ENCODE peak calls at places on chromosomes 11 and 22, in four cellular contexts. A, T, R and J are unnamed samples.

GRCh38 chr22:36460202-36460601 is 21.2 kb downstream of the TXN2 start:
- DNase-seq in A (no peak), T (no peak), R (no peak), J (no peak)

GRCh38 chr22:24156146-24156914 is 25.0 kb upstream of the SUSD2 start:
- DNase-seq in A (peak; percentile 52), T (peak; percentile 16), R (no peak), J (peak; percentile 55)

GRCh38 chr22:25840162-25840561 is 98.2 kb downstream of the MYO18B start:
- DNase-seq in A (no peak), T (no peak), R (no peak), J (no peak)

GRCh38 chr11:36817336-36817965 is 219.4 kb upstream of the RAG2 start:
- DNase-seq in A (no peak), T (no peak), R (no peak), J (no peak)

GRCh38 chr11:6298605-6299004 is 21.7 kb downstream of the CAVIN3 start:
- DNase-seq in A (no peak), T (no peak), R (no peak), J (peak; percentile 32)

GRCh38 chr22:38203090-38203810 is 1.5 kb downstream of the MAFF start:
- DNase-seq in A (peak; percentile 53), T (peak; percentile 30), R (no peak), J (peak; percentile 54)

GRCh38 chr22:40176921-40177737 is 596 bp upstream of the TNRC6B start:
- DNase-seq in A (peak; percentile 71), T (peak; percentile 47), R (peak; percentile 41), J (peak; percentile 61)

GRCh38 chr22:32591620-32592019 is 117.0 kb downstream of the FBXO7 start:
- DNase-seq in A (peak; percentile 88), T (no peak), R (no peak), J (no peak)

GRCh38 chr11:27968461-27968860 is 139.5 kb downstream of the KIF18A start:
- DNase-seq in A (no peak), T (no peak), R (no peak), J (no peak)

GRCh38 chr11:41978951-41979350 is 519.5 kb upstream of the LRRC4C start:
- DNase-seq in A (no peak), T (no peak), R (no peak), J (peak; percentile 2)

GRCh38 chr22:30636226-30637077 is 871 bp downstream of the SLC35E4 start:
- DNase-seq in A (no peak), T (peak; percentile 3), R (no peak), J (peak; percentile 31)

GRCh38 chr11:125270711-125271110 is 106.2 kb downstream of the PKNOX2 start:
- DNase-seq in A (peak; percentile 77), T (no peak), R (no peak), J (no peak)

GRCh38 chr11:62705880-62706831 is 1.1 kb downstream of the BSCL2 start:
- DNase-seq in A (peak; percentile 91), T (peak; percentile 96), R (peak; percentile 50), J (peak; percentile 95)

GRCh38 chr11:26778000-26778757 is 56.3 kb upstream of the SLC5A12 start:
- DNase-seq in A (peak; percentile 81), T (no peak), R (no peak), J (no peak)

GRCh38 chr11:133011604-133012003 is 520.7 kb downstream of the OPCML start:
- DNase-seq in A (no peak), T (no peak), R (no peak), J (no peak)

GRCh38 chr11:117720061-117720511 is 76.9 kb downstream of the DSCAML1 start:
- DNase-seq in A (no peak), T (no peak), R (no peak), J (no peak)

GRCh38 chr22:22669093-22669492 is 24.7 kb downstream of the GGTLC2 start:
- DNase-seq in A (no peak), T (no peak), R (no peak), J (no peak)

GRCh38 chr11:12287009-12287373 is 90.4 kb upstream of the PARVA start:
- DNase-seq in A (peak; percentile 96), T (no peak), R (no peak), J (peak; percentile 77)
- H3K4me3 ChIP-seq in A (peak overlapping the region; percentile 16), T (no peak overlapping the region), R (no peak overlapping the region), J (no peak overlapping the region)

GRCh38 chr11:87298155-87298554 is 260.4 kb downstream of the TMEM135 start:
- DNase-seq in A (no peak), T (no peak), R (no peak), J (peak; percentile 14)

GRCh38 chr11:87296627-87297026 is 258.9 kb downstream of the TMEM135 start:
- DNase-seq in A (no peak), T (no peak), R (no peak), J (no peak)

GRCh38 chr11:87300640-87301381 is 263.1 kb downstream of the TMEM135 start:
- DNase-seq in A (peak; percentile 4), T (no peak), R (no peak), J (no peak)

GRCh38 chr11:87301785-87302540 is 264.2 kb downstream of the TMEM135 start:
- DNase-seq in A (peak; percentile 17), T (no peak), R (no peak), J (peak; percentile 34)

DNA sequence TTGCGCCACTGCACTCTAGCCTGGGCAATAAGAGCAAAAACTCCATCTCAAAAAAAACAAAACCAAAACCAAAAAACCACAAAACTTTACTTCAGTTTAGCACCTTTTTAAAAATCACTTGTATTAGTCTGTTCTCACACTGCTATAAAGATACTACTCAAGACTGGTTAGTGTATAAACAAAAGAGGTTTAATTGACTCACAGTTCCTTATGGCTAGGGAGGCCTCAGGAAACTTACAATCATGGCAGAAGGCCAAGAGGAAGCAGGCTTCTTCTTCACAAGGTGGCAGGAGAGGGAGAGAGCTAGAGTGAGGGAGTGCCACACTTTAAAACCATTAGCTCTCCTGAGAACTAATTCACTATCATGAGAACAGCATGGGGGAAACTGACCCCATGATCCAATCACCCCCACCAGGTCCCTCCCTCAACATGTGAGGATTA is 261.3 kb downstream of the TMEM135 start:
- DNase-seq in A (no peak), T (no peak), R (no peak), J (no peak)
- TF ChIP-seq FOS in A (no peak), T (no peak), R (no peak), J (no peak)

GRCh38 chr22:41367039-41367679 is 14.6 kb upstream of the TEF start:
- DNase-seq in A (peak; percentile 96), T (peak; percentile 96), R (no peak), J (peak; percentile 96)
- H3K4me3 ChIP-seq in A (peak overlapping the region; percentile 6), T (peak overlapping the region; percentile 6), R (no peak overlapping the region), J (no peak overlapping the region)

GRCh38 chr11:106879029-106879428 is 139.2 kb downstream of the GUCY1A2 start:
- DNase-seq in A (no peak), T (no peak), R (no peak), J (no peak)
- TF ChIP-seq FOS in A (no peak), T (no peak), R (no peak), J (no peak)

GRCh38 chr11:2122222-2122906 is 16.8 kb downstream of the IGF2 start:
- DNase-seq in A (peak; percentile 33), T (no peak), R (no peak), J (peak; percentile 35)
- H3K4me3 ChIP-seq in A (no peak overlapping the region), T (no peak overlapping the region), R (no peak overlapping the region), J (no peak overlapping the region)

GRCh38 chr11:113249491-113249763 is 65.0 kb upstream of the TTC12 start:
- DNase-seq in A (no peak), T (no peak), R (no peak), J (no peak)

GRCh38 chr11:113247231-113247630 is 67.2 kb upstream of the TTC12 start:
- DNase-seq in A (no peak), T (no peak), R (no peak), J (no peak)

GRCh38 chr11:113251281-113251680 is 63.1 kb upstream of the TTC12 start:
- DNase-seq in A (no peak), T (no peak), R (no peak), J (no peak)

GRCh38 chr11:113248702-113249490 is 65.5 kb upstream of the TTC12 start:
- DNase-seq in A (no peak), T (no peak), R (no peak), J (no peak)

GRCh38 chr11:113249786-113250185 is 64.6 kb upstream of the TTC12 start:
- DNase-seq in A (no peak), T (no peak), R (no peak), J (no peak)
- TF ChIP-seq FOS in A (no peak), T (no peak), R (no peak), J (no peak)